ENCODE peak calls at places on chromosomes 1 and 21, in five cellular contexts. W, F, J, Z and G are unnamed samples.

GRCh38 chr1:245262876-245263625 is 108.3 kb downstream of the KIF26B start:
- DNase-seq in J (no peak), W (no peak), F (no peak), Z (no peak), G (no peak)

GRCh38 chr1:150094734-150095133 is 27.2 kb downstream of the VPS45 start:
- DNase-seq in F (no peak), J (no peak), W (no peak), Z (no peak), G (no peak)

GRCh38 chr1:24987875-24988559 is 57.9 kb upstream of the RUNX3 start:
- DNase-seq in F (no peak), W (no peak), J (no peak), Z (no peak), G (no peak)

GRCh38 chr1:27391511-27392095 is 819 bp upstream of the GPR3 start:
- DNase-seq in F (peak; percentile 28), Z (peak; percentile 57), W (no peak), J (peak; percentile 70), G (peak; percentile 83)

GRCh38 chr1:100736766-100737165 is 17.2 kb downstream of the VCAM1 start:
- DNase-seq in W (no peak), J (no peak), F (no peak), Z (peak; percentile 83), G (no peak)

GRCh38 chr1:65729308-65729707 is 63.4 kb upstream of the PDE4B start:
- DNase-seq in Z (no peak), W (no peak), J (no peak), F (no peak), G (no peak)

GRCh38 chr1:41325801-41326200 is 35.4 kb upstream of the FOXO6 start:
- DNase-seq in J (no peak), Z (no peak), F (no peak), W (no peak), G (no peak)

GRCh38 chr1:183673605-183674150 is 20.6 kb upstream of the APOBEC4 start:
- DNase-seq in W (no peak), F (no peak), Z (no peak), J (no peak), G (no peak)

GRCh38 chr1:3930282-3930681 is 30.2 kb upstream of the C1orf174 start:
- DNase-seq in Z (no peak), J (no peak), F (no peak), W (no peak), G (no peak)
- H3K4me3 ChIP-seq in Z (no peak overlapping the region), J (no peak overlapping the region), F (no peak overlapping the region), W (no peak overlapping the region), G (no peak overlapping the region)

GRCh38 chr1:201647094-201647493 is 108.2 kb downstream of the NAV1 start:
- DNase-seq in W (no peak), Z (no peak), J (no peak), F (no peak), G (no peak)

GRCh38 chr1:201648066-201648910 is 109.4 kb downstream of the NAV1 start:
- DNase-seq in Z (peak; percentile 75), W (peak; percentile 71), F (peak; percentile 46), J (peak; percentile 80), G (peak; percentile 51)

GRCh38 chr1:201647722-201648065 is 108.8 kb downstream of the NAV1 start:
- DNase-seq in Z (no peak), W (no peak), F (no peak), J (no peak), G (no peak)

GRCh38 chr1:201645956-201646355 is 107.0 kb downstream of the NAV1 start:
- DNase-seq in W (no peak), Z (peak; percentile 45), J (no peak), F (no peak), G (no peak)

GRCh38 chr1:201646623-201647022 is 107.7 kb downstream of the NAV1 start:
- DNase-seq in F (no peak), J (no peak), W (no peak), Z (no peak), G (no peak)
- H3K9me3 ChIP-seq in F (no peaks in the 10 kb centered on the region), J (no peaks in the 10 kb centered on the region), W (no peaks in the 10 kb centered on the region), Z (no peaks in the 10 kb centered on the region), G (no peaks in the 10 kb centered on the region)

GRCh38 chr1:38152351-38153082 is 105.9 kb upstream of the POU3F1 start:
- DNase-seq in F (peak; percentile 14), Z (no peak), W (no peak), J (no peak), G (no peak)

GRCh38 chr1:38154089-38154470 is 107.5 kb upstream of the POU3F1 start:
- DNase-seq in F (no peak), W (no peak), J (no peak), Z (no peak), G (no peak)

GRCh38 chr1:38151399-38151798 is 104.8 kb upstream of the POU3F1 start:
- DNase-seq in W (no peak), F (no peak), Z (no peak), J (no peak), G (no peak)

DNA sequence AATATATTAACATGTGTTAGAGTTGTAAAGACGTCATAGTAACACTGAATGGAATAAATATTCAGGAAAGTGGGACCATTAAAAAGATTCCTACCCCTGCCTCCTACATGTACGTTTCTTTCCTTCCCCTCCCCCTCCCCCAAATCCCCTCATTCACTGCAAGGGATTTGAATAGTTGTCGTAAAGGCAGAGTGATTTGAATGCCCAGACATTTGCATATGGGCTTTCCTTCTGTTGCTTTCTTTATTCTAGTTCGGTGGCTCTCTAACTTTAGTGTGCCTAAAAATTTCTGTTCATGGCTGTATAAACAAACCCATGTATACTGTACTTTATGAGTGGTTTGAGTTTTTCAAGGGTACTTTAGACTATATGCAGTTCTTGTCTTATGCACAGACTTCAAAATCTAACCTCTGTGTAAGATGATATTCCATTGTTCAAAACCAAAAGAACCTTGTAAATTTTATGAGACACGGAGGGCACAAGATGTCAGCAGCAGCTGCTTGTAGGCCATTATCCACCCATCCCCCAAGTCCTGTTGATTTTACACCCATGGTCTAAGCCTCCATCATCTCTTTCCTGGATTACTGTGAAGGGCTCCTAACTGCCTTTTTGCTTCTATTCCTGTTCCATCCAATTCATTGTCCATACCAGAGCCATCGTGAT is 107.0 kb upstream of the POU3F1 start:
- DNase-seq in J (no peak), Z (no peak), W (no peak), F (no peak), G (no peak)
- H3K27ac ChIP-seq in J (no peak overlapping the region), Z (no peak overlapping the region), W (no peak overlapping the region), F (no peak overlapping the region), G (no peak overlapping the region)

GRCh38 chr1:94045465-94046056 is 75.4 kb downstream of the ABCA4 start:
- DNase-seq in F (peak; percentile 96), Z (peak; percentile 92), J (peak; percentile 94), W (peak; percentile 91), G (peak; percentile 93)
- H3K4me3 ChIP-seq in F (no peak overlapping the region), Z (no peak overlapping the region), J (no peak overlapping the region), W (peak overlapping the region; percentile 15), G (peak overlapping the region; percentile 8)

DNA sequence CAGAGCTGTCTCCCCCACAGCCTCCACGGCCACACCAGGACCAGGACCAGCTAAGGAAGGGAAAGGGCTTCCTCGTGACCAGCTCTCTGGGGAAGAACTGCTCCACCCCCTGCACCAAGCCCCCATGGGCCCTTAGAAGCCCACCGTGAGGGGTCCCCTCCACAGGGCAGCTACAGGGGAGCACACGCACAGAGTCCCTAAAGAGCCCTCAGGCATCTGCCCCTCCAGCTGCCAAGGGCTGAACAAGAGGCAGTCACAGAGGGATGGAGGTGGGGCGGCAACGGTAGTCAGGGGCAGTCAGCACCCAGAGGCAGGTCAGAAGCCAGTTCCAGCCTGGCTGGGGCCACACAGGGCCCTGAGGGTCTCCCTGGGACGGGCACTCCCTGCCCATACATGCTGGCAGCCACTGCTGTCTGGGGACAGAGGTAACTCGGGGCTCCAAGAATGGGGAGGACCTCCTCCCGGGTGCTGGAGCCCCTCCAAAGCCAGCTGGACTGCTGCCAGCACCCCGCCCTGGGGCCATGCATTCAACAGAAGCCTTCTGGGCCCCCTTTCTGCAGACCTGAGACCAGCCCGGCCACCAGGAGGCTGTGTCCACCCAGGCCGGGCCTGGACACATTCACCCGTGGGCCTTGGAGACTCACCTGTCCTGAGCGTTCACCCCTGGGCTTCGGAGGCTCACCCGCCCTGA is 18.7 kb downstream of the SLC19A1 start:
- DNase-seq in J (no peak), F (no peak), W (peak; percentile 44), Z (no peak), G (peak; percentile 13)
- H3K9me3 ChIP-seq in J (peaks cover 45% of the 10 kb centered on the region), F (peaks cover 33% of the 10 kb centered on the region), W (peaks cover 26% of the 10 kb centered on the region), Z (peaks cover 10% of the 10 kb centered on the region), G (no peaks in the 10 kb centered on the region)

GRCh38 chr1:161009602-161010211 is 11.2 kb downstream of the F11R start:
- DNase-seq in J (no peak), F (no peak), W (no peak), Z (no peak), G (no peak)

GRCh38 chr1:161007369-161007768 is 13.6 kb downstream of the F11R start:
- DNase-seq in J (no peak), W (no peak), Z (no peak), F (no peak), G (no peak)

GRCh38 chr1:161012420-161012819 is 8.5 kb downstream of the F11R start:
- DNase-seq in W (no peak), Z (no peak), F (no peak), J (no peak), G (no peak)

GRCh38 chr1:161006563-161006962 is 14.4 kb downstream of the F11R start:
- DNase-seq in Z (no peak), W (no peak), J (no peak), F (no peak), G (no peak)

GRCh38 chr1:161008857-161009554 is 11.9 kb downstream of the F11R start:
- DNase-seq in F (no peak), W (no peak), J (no peak), Z (peak; percentile 31), G (no peak)
- H3K27ac ChIP-seq in F (no peak overlapping the region), W (no peak overlapping the region), J (no peak overlapping the region), Z (no peak overlapping the region), G (no peak overlapping the region)

DNA sequence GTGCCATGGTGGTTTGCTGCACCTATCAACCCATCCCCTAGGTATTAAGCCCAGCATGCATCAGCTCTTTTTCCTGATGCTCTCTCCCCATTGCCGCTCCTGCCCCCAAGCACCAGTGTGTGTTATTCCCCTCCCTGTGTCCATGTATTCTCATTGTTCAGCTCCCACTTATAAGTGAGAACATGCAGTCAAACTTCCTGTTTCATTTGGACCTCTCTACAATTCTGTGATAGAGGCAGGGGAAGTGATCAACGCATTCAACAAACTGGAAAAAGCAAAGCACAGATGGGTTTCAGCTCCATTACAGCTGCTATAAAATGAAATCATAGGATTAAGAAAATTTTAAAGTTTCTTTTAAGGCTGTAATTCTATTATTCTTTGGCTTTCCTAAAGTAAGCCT is 23.3 kb upstream of the CD55 start:
- DNase-seq in Z (no peak), F (no peak), J (no peak), W (no peak), G (no peak)
- H3K4me3 ChIP-seq in Z (no peak overlapping the region), F (no peak overlapping the region), J (no peak overlapping the region), W (no peak overlapping the region), G (no peak overlapping the region)

DNA sequence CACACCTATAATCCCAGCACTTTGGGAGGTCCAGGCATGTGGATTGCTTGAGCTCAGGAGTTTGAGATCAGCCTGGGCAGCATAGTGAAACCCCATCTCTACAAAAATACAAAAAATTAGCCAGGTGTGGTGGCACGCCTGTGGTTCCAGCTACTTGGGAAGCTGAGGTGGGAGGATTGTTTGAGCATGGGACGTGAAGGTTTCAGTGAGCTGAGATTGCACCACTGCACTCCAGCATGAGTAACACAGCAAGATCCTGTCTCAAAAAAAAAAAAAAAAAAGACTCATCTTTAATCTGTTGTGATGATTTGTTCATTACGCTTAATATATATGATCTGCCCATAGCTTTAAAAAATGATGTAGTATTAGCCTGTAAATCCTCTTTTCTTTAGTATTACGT is 44.0 kb downstream of the OR10J1 start:
- DNase-seq in J (no peak), Z (no peak), F (no peak), W (no peak), G (no peak)
- H3K9me3 ChIP-seq in J (peaks cover 10% of the 10 kb centered on the region), Z (peaks cover 5% of the 10 kb centered on the region), F (no peaks in the 10 kb centered on the region), W (no peaks in the 10 kb centered on the region), G (peaks cover 3% of the 10 kb centered on the region)

GRCh38 chr1:63506782-63507181 is 16.2 kb downstream of the ITGB3BP start:
- DNase-seq in Z (no peak), W (no peak), F (no peak), J (no peak), G (no peak)
- H3K27ac ChIP-seq in Z (no peak overlapping the region), W (no peak overlapping the region), F (no peak overlapping the region), J (no peak overlapping the region), G (no peak overlapping the region)